ENCODE peak calls at places on chromosomes 5 and 9, in ten cellular contexts. I is OCI-LY7; X is psoas muscle; Z is adipocyte; P is lower lobe of right lung; F is fibroblast of lung; R is CD8-positive, alpha-beta memory T cell; C is CD8-positive, alpha-beta T cell; G is HFF-Myc; U is aorta. T is an unnamed sample.

GRCh38 chr5:55223988-55224240 is 3.2 kb downstream of the MCIDAS start:
- DNase-seq in P (no peak), R (no peak), G (no peak), F (no peak), X (no peak), Z (no peak), I (no peak), U (no peak), C (no peak), T (no peak)

GRCh38 chr9:2050236-2050635 is 35.1 kb downstream of the SMARCA2 start:
- DNase-seq in R (no peak), C (no peak), X (no peak), G (no peak), U (no peak), Z (no peak), F (peak; percentile 68), I (no peak), P (no peak), T (peak; percentile 41)

GRCh38 chr5:140114341-140115185 is 654 bp downstream of the PURA start:
- DNase-seq in P (peak; percentile 87), R (peak; percentile 34), U (peak; percentile 79), Z (peak; percentile 74), X (peak; percentile 87), C (peak; percentile 66), F (peak; percentile 69), I (peak; percentile 71), G (no peak), T (peak; percentile 79)

GRCh38 chr5:151958111-151958510 is 33.5 kb upstream of the GLRA1 start:
- DNase-seq in P (no peak), X (no peak), U (no peak), Z (no peak), C (no peak), G (no peak), I (no peak), R (no peak), F (no peak), T (no peak)

GRCh38 chr5:130032807-130033206 is 128.5 kb downstream of the CHSY3 start:
- DNase-seq in F (no peak), X (no peak), G (no peak), Z (no peak), R (no peak), I (no peak), C (no peak), U (peak; percentile 83), P (peak; percentile 46), T (peak; percentile 39)

GRCh38 chr5:136028782-136029742 is at the start of gene TGFBI:
- DNase-seq in F (peak; percentile 70), X (peak; percentile 84), C (no peak), R (no peak), G (no peak), I (no peak), P (peak; percentile 82), U (peak; percentile 87), Z (peak; percentile 88), T (peak; percentile 60)

GRCh38 chr5:105460721-105461120 is 1898.1 kb upstream of the NUDT12 start:
- DNase-seq in G (no peak), U (no peak), P (no peak), R (no peak), Z (no peak), F (no peak), X (no peak), I (no peak), C (no peak), T (no peak)

GRCh38 chr9:98989036-98990000 is 45.6 kb downstream of the COL15A1 start:
- DNase-seq in P (no peak), I (peak; percentile 18), X (peak; percentile 89), F (peak; percentile 100), G (peak; percentile 98), R (no peak), U (peak; percentile 91), Z (peak; percentile 95), C (no peak), T (peak; percentile 99)

GRCh38 chr5:122219767-122220166 is 90.4 kb downstream of the ZNF474 start:
- DNase-seq in U (no peak), I (no peak), F (no peak), Z (no peak), C (no peak), X (no peak), G (no peak), R (no peak), P (no peak), T (no peak)

GRCh38 chr9:123072407-123072995 is 39.0 kb downstream of the GPR21 start:
- DNase-seq in F (no peak), R (no peak), G (no peak), X (no peak), Z (no peak), I (no peak), P (no peak), U (no peak), C (no peak), T (no peak)

GRCh38 chr5:149448831-149449714 is 70.0 kb upstream of the IL17B start:
- DNase-seq in P (no peak), G (no peak), U (no peak), X (no peak), C (no peak), F (no peak), I (peak; percentile 47), R (no peak), Z (peak; percentile 54), T (no peak)

GRCh38 chr5:154698681-154699275 is 56.4 kb upstream of the LARP1 start:
- DNase-seq in U (no peak), I (no peak), Z (no peak), P (no peak), C (no peak), R (no peak), G (no peak), X (no peak), F (no peak), T (no peak)

GRCh38 chr9:87076825-87077224 is 129.5 kb upstream of the GAS1 start:
- DNase-seq in C (no peak), P (no peak), G (no peak), F (peak; percentile 8), I (no peak), X (no peak), U (no peak), R (no peak), Z (no peak), T (no peak)

GRCh38 chr9:130665029-130665430 is 636 bp downstream of the PRDM12 start:
- DNase-seq in I (no peak), R (no peak), G (no peak), P (no peak), X (no peak), U (no peak), C (no peak), Z (no peak), F (no peak), T (no peak)
- H3K4me3 ChIP-seq in I (no peak overlapping the region), R (no peak overlapping the region), G (no peak overlapping the region), P (no peak overlapping the region), X (peak overlapping the region; percentile 18), U (no peak overlapping the region), C (no peak overlapping the region), Z (no peak overlapping the region), F (no peak overlapping the region), T (no peak overlapping the region)

DNA sequence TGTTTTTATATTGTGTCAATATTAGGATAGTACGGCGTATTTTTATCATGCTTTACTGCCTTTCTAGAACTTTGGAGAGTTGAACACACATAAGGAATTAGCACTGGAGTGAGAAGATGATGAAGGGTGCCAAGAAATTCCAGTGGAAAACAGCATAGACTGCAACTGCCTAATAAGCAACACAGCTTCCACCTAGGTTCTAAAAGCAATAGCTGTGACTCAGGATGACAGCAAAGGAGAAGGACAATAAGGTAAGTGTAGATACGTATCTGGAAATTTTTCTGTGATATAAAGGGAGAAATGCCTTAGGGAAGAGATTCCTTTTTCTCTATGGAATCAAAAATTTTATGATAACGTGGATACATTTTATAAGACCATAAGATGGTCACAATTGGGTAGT is 7.4 kb downstream of the PTPRD start:
- DNase-seq in R (no peak), U (no peak), P (no peak), X (no peak), F (no peak), G (no peak), I (no peak), C (no peak), Z (no peak), T (no peak)
- H3K4me3 ChIP-seq in R (no peak overlapping the region), U (no peak overlapping the region), P (no peak overlapping the region), X (no peak overlapping the region), F (no peak overlapping the region), G (no peak overlapping the region), I (no peak overlapping the region), C (no peak overlapping the region), Z (no peak overlapping the region), T (no peak overlapping the region)

GRCh38 chr5:58456486-58456885 is 3.4 kb downstream of the PLK2 start:
- DNase-seq in F (no peak), I (no peak), Z (no peak), P (no peak), G (no peak), C (no peak), X (no peak), R (no peak), U (no peak), T (no peak)
- H3K4me3 ChIP-seq in F (peak overlapping the region; percentile 79), I (no peak overlapping the region), Z (peak overlapping the region; percentile 93), P (peak overlapping the region; percentile 78), G (peak overlapping the region; percentile 72), C (no peak overlapping the region), X (peak overlapping the region; percentile 86), R (no peak overlapping the region), U (peak overlapping the region; percentile 54), T (peak overlapping the region; percentile 78)

GRCh38 chr9:125747765-125748510 is 765 bp downstream of the PBX3 start:
- DNase-seq in R (peak; percentile 16), U (peak; percentile 70), P (peak; percentile 73), X (peak; percentile 66), G (no peak), C (peak; percentile 56), Z (peak; percentile 64), I (peak; percentile 27), F (no peak), T (peak; percentile 56)

GRCh38 chr9:125747053-125747764 is at the start of gene PBX3:
- DNase-seq in C (peak; percentile 66), Z (peak; percentile 78), G (no peak), P (peak; percentile 72), F (peak; percentile 45), U (peak; percentile 62), I (peak; percentile 73), R (peak; percentile 43), X (peak; percentile 75), T (peak; percentile 73)

GRCh38 chr9:125749287-125749935 is 2.2 kb downstream of the PBX3 start:
- DNase-seq in U (no peak), F (no peak), X (no peak), P (no peak), G (no peak), I (no peak), R (no peak), Z (peak; percentile 15), C (no peak), T (no peak)

GRCh38 chr9:125749951-125750655 is 2.9 kb downstream of the PBX3 start:
- DNase-seq in G (no peak), F (peak; percentile 57), U (no peak), C (no peak), P (no peak), Z (peak; percentile 57), X (no peak), R (no peak), I (no peak), T (no peak)

DNA sequence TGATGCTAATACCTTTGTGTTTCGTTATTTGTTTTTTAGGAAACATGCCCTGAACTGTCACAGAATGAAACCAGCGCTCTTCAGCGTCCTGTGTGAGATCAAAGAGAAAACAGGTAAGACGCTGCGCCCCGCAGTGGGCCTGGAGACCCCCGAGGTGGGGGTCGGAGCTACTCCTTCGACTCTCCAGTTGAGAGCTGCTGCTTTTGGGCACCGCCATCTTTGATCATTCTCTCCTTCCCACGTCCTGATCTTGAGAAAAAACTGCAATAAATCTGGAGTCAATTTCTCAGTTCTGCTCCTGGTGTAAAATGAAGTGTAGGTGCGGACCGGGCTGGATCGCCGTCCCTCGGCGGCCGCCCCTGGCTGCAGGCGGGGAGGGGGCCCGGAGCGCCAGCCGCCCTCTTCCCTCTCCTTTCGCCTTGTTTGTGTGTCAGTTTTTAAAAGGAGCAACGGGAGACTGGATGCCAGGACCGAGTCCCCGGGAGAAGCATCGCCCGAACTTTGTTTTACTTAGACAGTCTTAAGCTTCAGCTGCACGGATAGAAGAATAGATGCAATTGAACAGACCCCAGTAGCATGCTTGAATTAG is 1.4 kb downstream of the PBX3 start:
- DNase-seq in R (no peak), C (peak; percentile 50), Z (peak; percentile 33), X (peak; percentile 48), U (peak; percentile 46), I (no peak), G (no peak), F (no peak), P (no peak), T (peak; percentile 49)
- H3K4me3 ChIP-seq in R (peak overlapping the region; percentile 69), C (peak overlapping the region; percentile 87), Z (peak overlapping the region; percentile 97), X (peak overlapping the region; percentile 87), U (peak overlapping the region; percentile 93), I (peak overlapping the region; percentile 70), G (peak overlapping the region; percentile 81), F (peak overlapping the region; percentile 94), P (peak overlapping the region; percentile 90), T (peak overlapping the region; percentile 91)